ENCODE peak calls at places on chromosome 16, in five cellular contexts. N is HFF-Myc, M is sigmoid colon, P is BJ, O is psoas muscle. U is an unnamed sample.

GRCh38 chr16:27238591-27238990 is 30.0 kb downstream of the NSMCE1 start:
- DNase-seq in M (peak; percentile 41), P (no peak), O (no peak), N (no peak), U (no peak)

GRCh38 chr16:4994719-4995434 is 36.7 kb downstream of the SEC14L5 start:
- DNase-seq in P (no peak), M (no peak), O (no peak), N (no peak), U (no peak)

GRCh38 chr16:84995666-84996065 is 15.7 kb downstream of the ZDHHC7 start:
- DNase-seq in P (no peak), O (peak; percentile 75), N (no peak), M (no peak), U (no peak)

GRCh38 chr16:66928702-66929388 is 3.5 kb upstream of the RRAD start:
- DNase-seq in N (no peak), O (peak; percentile 81), P (no peak), M (no peak), U (no peak)

GRCh38 chr16:56347670-56348069 is 77.7 kb downstream of the AMFR start:
- DNase-seq in N (no peak), O (peak; percentile 31), M (no peak), P (no peak), U (no peak)

GRCh38 chr16:74184839-74185238 is 111.8 kb upstream of the PSMD7 start:
- DNase-seq in M (no peak), N (no peak), O (no peak), P (no peak), U (no peak)

GRCh38 chr16:89697616-89698331 is 3.7 kb downstream of the SPATA2L start:
- DNase-seq in M (no peak), O (peak; percentile 48), P (no peak), N (no peak), U (peak; percentile 52)

GRCh38 chr16:69934044-69934443 is 17.1 kb upstream of the CLEC18A start:
- DNase-seq in M (no peak), N (no peak), P (no peak), O (no peak), U (peak; percentile 21)

GRCh38 chr16:81526935-81527334 is 82.3 kb downstream of the CMIP start:
- DNase-seq in P (no peak), O (peak; percentile 65), M (no peak), N (no peak), U (peak; percentile 48)

GRCh38 chr16:69520800-69521602 is 44.8 kb upstream of the NFAT5 start:
- DNase-seq in N (no peak), O (no peak), P (no peak), M (no peak), U (no peak)

GRCh38 chr16:22923491-22923890 is 109.5 kb downstream of the HS3ST2 start:
- DNase-seq in P (no peak), M (no peak), O (no peak), N (no peak), U (no peak)

GRCh38 chr16:28534542-28535373 is 4.0 kb downstream of the NUPR1 start:
- DNase-seq in M (peak; percentile 89), O (peak; percentile 76), N (peak; percentile 31), P (no peak), U (no peak)

GRCh38 chr16:86941731-86942468 is 363.6 kb downstream of the FOXL1 start:
- DNase-seq in M (no peak), P (no peak), O (peak; percentile 30), N (no peak), U (no peak)

GRCh38 chr16:85286066-85286712 is 173.9 kb upstream of the CIBAR2 start:
- DNase-seq in M (peak; percentile 89), P (no peak), N (no peak), O (peak; percentile 94), U (peak; percentile 52)

GRCh38 chr16:4474192-4474961 is at the start of gene NMRAL1:
- DNase-seq in P (peak; percentile 52), M (peak; percentile 95), O (peak; percentile 93), N (peak; percentile 73), U (peak; percentile 91)

GRCh38 chr16:64534180-64534780 is 587.6 kb downstream of the CDH11 start:
- DNase-seq in O (no peak), M (no peak), N (no peak), P (no peak), U (no peak)

GRCh38 chr16:4544483-4544882 is 5.9 kb upstream of the CDIP1 start:
- DNase-seq in O (no peak), M (no peak), N (no peak), P (no peak), U (no peak)

GRCh38 chr16:22316411-22316811 is 19.2 kb downstream of the POLR3E start:
- DNase-seq in N (no peak), M (peak; percentile 63), O (peak; percentile 46), P (no peak), U (peak; percentile 19)

GRCh38 chr16:75402174-75402820 is 31.0 kb downstream of the CFDP1 start:
- DNase-seq in O (no peak), M (no peak), N (no peak), P (no peak), U (no peak)

GRCh38 chr16:2752850-2753522 is 548 bp downstream of the SRRM2 start:
- DNase-seq in O (peak; percentile 95), M (peak; percentile 93), P (peak; percentile 18), N (no peak), U (no peak)

GRCh38 chr16:72844225-72844920 is 203.6 kb downstream of the ZFHX3 start:
- DNase-seq in O (no peak), N (no peak), P (no peak), M (no peak), U (no peak)

GRCh38 chr16:79997257-79997656 is 396.7 kb upstream of the MAF start:
- DNase-seq in N (no peak), P (no peak), M (no peak), O (no peak), U (no peak)

GRCh38 chr16:5252800-5253199 is 155.2 kb upstream of the EEF2KMT start:
- DNase-seq in N (no peak), P (no peak), O (no peak), M (no peak), U (no peak)

GRCh38 chr16:51734220-51734619 is 583.1 kb upstream of the SALL1 start:
- DNase-seq in O (no peak), P (no peak), M (no peak), N (no peak), U (no peak)

GRCh38 chr16:77588389-77588788 is 133.9 kb upstream of the NUDT7 start:
- DNase-seq in N (no peak), O (no peak), P (no peak), M (no peak), U (no peak)

GRCh38 chr16:76748698-76749097 is 442.3 kb upstream of the MON1B start:
- DNase-seq in M (no peak), O (no peak), N (no peak), P (no peak), U (no peak)

GRCh38 chr16:46843898-46844642 is 13.1 kb upstream of the C16orf87 start:
- DNase-seq in N (no peak), O (no peak), P (no peak), M (no peak), U (no peak)

GRCh38 chr16:52436646-52437645 is 110.0 kb downstream of the TOX3 start:
- DNase-seq in M (no peak), N (no peak), P (no peak), O (no peak), U (no peak)

GRCh38 chr16:4918790-4919210 is 18.1 kb downstream of the PPL start:
- DNase-seq in M (no peak), O (no peak), P (no peak), N (no peak), U (no peak)

GRCh38 chr16:55898592-55898991 is 23.4 kb upstream of the CES5A start:
- DNase-seq in O (no peak), P (no peak), M (no peak), N (no peak), U (no peak)

GRCh38 chr16:85385463-85386331 is 227.4 kb upstream of the GSE1 start:
- DNase-seq in O (peak; percentile 60), P (no peak), M (peak; percentile 69), N (no peak), U (peak; percentile 32)

GRCh38 chr16:64304376-64304775 is 817.5 kb downstream of the CDH11 start:
- DNase-seq in M (no peak), O (no peak), N (no peak), P (no peak), U (no peak)

GRCh38 chr16:14232106-14232890 is 161.2 kb downstream of the MRTFB start:
- DNase-seq in O (no peak), P (no peak), M (no peak), N (no peak), U (no peak)

DNA sequence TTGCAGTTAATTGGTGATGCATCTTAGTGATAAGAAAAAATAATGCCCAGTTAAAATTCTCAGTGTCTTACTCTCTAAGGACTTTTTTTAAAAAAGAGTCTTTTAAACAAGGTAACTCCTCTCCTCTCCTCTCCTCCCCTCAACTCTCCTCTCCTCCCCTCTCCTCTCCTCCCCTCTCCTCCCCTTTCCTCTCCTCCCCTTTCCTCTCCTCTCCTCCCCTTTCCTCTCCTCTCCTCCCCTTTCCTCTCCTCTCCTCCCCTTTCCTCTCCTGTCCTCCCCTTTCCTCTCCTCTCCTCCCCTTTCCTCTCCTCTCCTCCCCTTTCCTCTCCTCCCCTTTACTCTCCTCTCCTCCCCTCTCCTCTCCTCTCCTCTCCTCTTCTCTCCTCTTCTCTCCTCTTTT is 675.9 kb upstream of the RBFOX1 start:
- DNase-seq in N (no peak), O (no peak), M (no peak), P (no peak), U (no peak)
- TF ChIP-seq CTCF in N (no peak), O (no peak), M (no peak), P (no peak), U (no peak)

GRCh38 chr16:15427648-15428239 is 6.6 kb upstream of the BMERB1 start:
- DNase-seq in O (peak; percentile 82), N (peak; percentile 79), M (peak; percentile 83), P (no peak), U (peak; percentile 75)
- TF ChIP-seq CTCF in O (peak; percentile 64), N (peak; percentile 69), M (peak; percentile 46), P (peak; percentile 72), U (peak; percentile 62)

DNA sequence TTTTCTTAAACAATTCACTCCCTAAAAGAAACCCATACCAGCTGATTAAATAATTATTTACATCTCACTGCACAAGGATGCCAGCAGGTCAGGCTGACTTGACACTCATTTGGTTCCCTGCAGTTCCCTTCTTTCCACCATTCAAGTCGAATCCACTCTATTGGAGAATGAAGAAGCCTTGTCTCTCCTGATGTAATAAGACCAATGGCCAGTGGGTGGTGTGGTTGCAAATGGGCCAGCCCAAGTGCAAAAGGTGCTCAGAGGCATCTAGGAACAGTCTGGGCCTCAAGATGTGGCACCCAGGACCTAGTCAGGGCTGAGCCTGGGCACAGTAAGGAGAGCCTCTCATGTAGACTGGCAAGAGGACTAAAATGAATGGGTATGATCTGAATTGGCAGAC is 9.3 kb downstream of the C16orf78 start:
- DNase-seq in P (no peak), O (no peak), N (no peak), M (no peak), U (no peak)
- TF ChIP-seq CTCF in P (no peak), O (no peak), N (no peak), M (no peak), U (no peak)

GRCh38 chr16:54173489-54173888 is 113.1 kb downstream of the IRX3 start:
- DNase-seq in O (no peak), M (no peak), N (no peak), P (no peak), U (no peak)

GRCh38 chr16:54175169-54175551 is 111.4 kb downstream of the IRX3 start:
- DNase-seq in M (no peak), P (no peak), O (no peak), N (no peak), U (no peak)

GRCh38 chr16:54174201-54174600 is 112.4 kb downstream of the IRX3 start:
- DNase-seq in M (no peak), P (no peak), O (no peak), N (no peak), U (no peak)

GRCh38 chr16:54175552-54176375 is 110.8 kb downstream of the IRX3 start:
- DNase-seq in P (no peak), M (no peak), O (no peak), N (no peak), U (no peak)

GRCh38 chr16:54174750-54175149 is 111.8 kb downstream of the IRX3 start:
- DNase-seq in N (no peak), O (no peak), M (no peak), P (no peak), U (no peak)
- TF ChIP-seq CTCF in N (no peak), O (no peak), M (no peak), P (no peak), U (no peak)